ENCODE peak calls at places on chromosomes 4 and X, in nine cellular contexts. L is tibial nerve; Y is T-helper 17 cell; T is naive thymus-derived CD4-positive, alpha-beta T cell; Q is IMR-90; S is upper lobe of right lung; W is effector memory CD4-positive, alpha-beta T cell; X is heart left ventricle; B is heart right ventricle. V is an unnamed sample. For H3K9me3, the result is how much of the 10 kb centered on the place peaks cover.

GRCh38 chrX:23931149-23931604 is 23.4 kb downstream of the CXorf58 start:
- DNase-seq in B (no peak), L (no peak), Q (no peak), W (no peak), T (peak), Y (no peak), S (no peak), X (no peak), V (no peak)

GRCh38 chr4:174496631-174497442 is 25.5 kb downstream of the HPGD start:
- DNase-seq in X (no peak), T (no peak), Q (no peak), S (no peak), L (no peak), Y (no peak), W (no peak), B (no peak), V (no peak)

GRCh38 chrX:125004799-125005198 is 314.9 kb upstream of the TEX13C start:
- DNase-seq in T (no peak), W (no peak), Y (no peak), B (no peak), L (no peak), Q (no peak), X (no peak), S (no peak), V (no peak)

GRCh38 chr4:6991771-6992557 is 51.2 kb upstream of the TADA2B start:
- DNase-seq in L (no peak), X (no peak), B (no peak), Q (peak), S (no peak), T (no peak), W (no peak), Y (no peak), V (peak)

GRCh38 chr4:12924253-12924652 is 559.9 kb downstream of the RAB28 start:
- DNase-seq in Q (no peak), T (no peak), X (no peak), Y (no peak), S (no peak), L (no peak), W (no peak), B (no peak), V (no peak)

GRCh38 chr4:177391287-177391686 is 51.0 kb downstream of the AGA start:
- DNase-seq in T (no peak), W (no peak), X (no peak), L (no peak), Q (peak), B (no peak), S (no peak), Y (no peak), V (no peak)

GRCh38 chr4:161714928-161715327 is 448.9 kb downstream of the FSTL5 start:
- DNase-seq in S (no peak), Q (peak), B (no peak), Y (no peak), W (no peak), L (no peak), X (no peak), T (no peak), V (no peak)

GRCh38 chr4:109465065-109465464 is 31.4 kb downstream of the SEC24B start:
- DNase-seq in S (no peak), W (no peak), T (no peak), L (no peak), Q (no peak), B (peak), Y (no peak), X (no peak), V (no peak)

GRCh38 chr4:74004668-74005067 is 6.2 kb upstream of the CXCL5 start:
- DNase-seq in W (no peak), X (no peak), T (no peak), Q (no peak), L (no peak), S (no peak), B (no peak), Y (no peak), V (no peak)

GRCh38 chr4:955161-955921 is 18.0 kb downstream of the DGKQ start:
- DNase-seq in X (peak), S (peak), T (no peak), Y (no peak), W (no peak), L (no peak), B (no peak), Q (no peak), V (peak)

GRCh38 chr4:75142850-75143249 is 209.9 kb downstream of the PARM1 start:
- DNase-seq in Q (peak), T (no peak), B (no peak), S (no peak), X (no peak), W (no peak), Y (no peak), L (no peak), V (no peak)

GRCh38 chrX:119887721-119888425 is 7.8 kb upstream of the AKAP14 start:
- DNase-seq in Q (peak), W (peak), L (peak), S (peak), B (peak), X (peak), T (peak), Y (peak), V (peak)

GRCh38 chrX:1612641-1613286 is 2.1 kb upstream of the ASMT start:
- DNase-seq in W (no peak), X (no peak), S (no peak), Q (no peak), T (no peak), Y (no peak), L (no peak), B (no peak), V (no peak)

GRCh38 chrX:111164728-111165127 is 68.7 kb downstream of the PAK3 start:
- DNase-seq in Y (no peak), W (no peak), S (no peak), X (no peak), B (no peak), L (no peak), T (no peak), Q (peak), V (peak)

GRCh38 chrX:81110286-81110685 is 91.4 kb downstream of the HMGN5 start:
- DNase-seq in Q (no peak), L (no peak), B (no peak), S (no peak), T (no peak), X (no peak), W (no peak), Y (no peak), V (no peak)
- H3K9me3 ChIP-seq in Q (under half), L (under half), B (under half), S (under half), T (under half), X (under half), W (under half), Y (under half), V (under half)

DNA sequence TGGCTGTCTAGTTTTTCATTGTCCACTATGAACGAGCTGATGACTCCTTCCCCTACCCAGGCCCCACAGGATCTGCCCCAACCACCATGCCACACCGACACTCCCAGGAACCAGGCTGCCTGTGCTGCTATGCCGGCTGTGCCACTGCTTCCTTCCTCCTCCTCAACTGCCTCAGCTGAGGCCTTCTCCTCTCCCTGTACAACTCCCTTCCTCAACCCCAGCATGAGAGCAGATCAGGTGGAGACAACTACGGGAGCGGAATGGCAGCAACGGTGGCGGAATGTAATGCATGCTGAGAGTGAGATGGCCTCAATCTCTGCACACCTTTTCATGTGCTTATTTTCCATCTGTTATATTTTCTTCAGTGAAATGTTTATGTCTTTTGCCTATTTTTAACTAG is 76.3 kb upstream of the ASB12 start:
- DNase-seq in Y (no peak), Q (no peak), B (no peak), L (no peak), S (no peak), X (no peak), W (no peak), T (no peak), V (no peak)
- H3K9me3 ChIP-seq in Y (under half), Q (under half), B (under half), L (under half), S (under half), X (under half), W (under half), T (under half), V (under half)

GRCh38 chr4:32374201-32374600 is 1654.0 kb downstream of the PCDH7 start:
- DNase-seq in B (no peak), Y (no peak), Q (no peak), W (no peak), L (no peak), X (no peak), S (no peak), T (no peak), V (no peak)
- H3K9me3 ChIP-seq in B (under half), Y (under half), Q (under half), W (under half), L (under half), X (under half), S (under half), T (under half), V (under half)

GRCh38 chrX:118577041-118577440 is 81.4 kb downstream of the DOCK11 start:
- DNase-seq in T (no peak), B (no peak), W (no peak), Y (no peak), L (no peak), X (peak), S (peak), Q (no peak), V (no peak)

GRCh38 chrX:118579417-118579816 is 83.8 kb downstream of the DOCK11 start:
- DNase-seq in X (no peak), W (no peak), B (no peak), T (no peak), Q (no peak), S (no peak), Y (no peak), L (no peak), V (no peak)

GRCh38 chrX:118571829-118572228 is 76.2 kb downstream of the DOCK11 start:
- DNase-seq in W (no peak), T (no peak), L (no peak), Y (no peak), B (no peak), S (no peak), X (no peak), Q (no peak), V (no peak)

GRCh38 chrX:118570209-118570608 is 74.6 kb downstream of the DOCK11 start:
- DNase-seq in Q (no peak), B (no peak), X (no peak), Y (no peak), L (no peak), T (no peak), W (no peak), S (no peak), V (no peak)

DNA sequence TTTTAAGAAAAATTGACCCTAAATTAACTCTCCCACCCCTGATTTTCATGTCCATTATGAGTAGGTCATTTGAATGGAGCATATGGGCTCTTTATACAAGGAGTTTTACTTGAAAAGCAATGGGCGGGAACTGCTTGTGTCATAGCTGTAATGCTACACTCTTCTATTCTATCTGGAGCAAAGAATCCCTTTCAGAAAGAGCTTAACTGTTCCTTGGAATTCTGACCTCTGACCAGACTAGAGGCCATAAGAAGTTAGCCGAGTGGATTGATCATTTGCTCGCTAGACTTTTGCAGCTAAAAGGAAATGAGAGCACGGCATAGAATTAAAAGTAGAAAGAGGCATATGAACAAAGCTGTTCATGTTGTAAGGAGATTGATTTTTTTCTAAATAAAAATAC is 79.1 kb downstream of the DOCK11 start:
- DNase-seq in L (no peak), B (no peak), S (no peak), Y (no peak), Q (no peak), X (no peak), T (no peak), W (no peak), V (no peak)
- H3K9me3 ChIP-seq in L (under half), B (under half), S (under half), Y (under half), Q (under half), X (under half), T (under half), W (under half), V (under half)

DNA sequence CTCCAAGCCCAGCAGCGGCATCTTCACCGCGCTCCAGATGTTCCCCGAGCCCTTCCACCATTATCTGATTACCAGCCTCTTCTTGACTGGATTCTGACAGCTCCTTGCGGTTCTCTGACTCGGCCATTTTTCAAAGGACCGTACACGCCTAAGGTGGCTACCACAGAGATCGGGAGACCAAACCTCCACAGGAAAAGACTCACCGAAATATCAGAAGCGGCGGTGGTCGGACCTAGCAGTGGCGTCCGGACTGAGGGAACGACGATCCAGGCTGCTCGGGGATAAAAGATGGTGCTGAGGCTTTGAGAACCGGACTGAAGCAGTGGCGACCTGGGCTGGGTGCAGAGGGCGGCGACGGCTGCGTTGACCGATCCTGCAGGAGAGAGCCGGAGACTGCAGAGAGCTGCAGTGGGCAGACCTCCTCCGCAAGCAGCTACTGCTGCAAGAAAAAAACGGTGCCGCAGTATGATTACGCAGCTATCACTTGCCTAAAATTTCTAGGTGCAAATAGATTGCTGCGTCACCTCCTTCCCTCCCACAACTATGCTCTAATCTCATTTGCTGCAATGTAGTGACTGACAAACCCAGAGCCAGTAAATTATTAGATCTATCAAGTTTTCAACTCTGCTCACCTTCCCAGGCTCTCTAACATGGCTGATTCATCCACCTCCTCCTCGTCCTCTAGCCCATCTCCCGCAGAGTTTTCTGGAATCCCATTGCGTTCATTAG is at the start of gene NAP1L2:
- DNase-seq in B (peak), Y (no peak), S (peak), Q (no peak), X (peak), T (peak), W (peak), L (no peak), V (no peak)
- H3K9me3 ChIP-seq in B (under half), Y (under half), S (under half), Q (under half), X (under half), T (under half), W (under half), L (under half), V (under half)

GRCh38 chr4:14294611-14295010 is 667.1 kb upstream of the BOD1L1 start:
- DNase-seq in T (no peak), S (no peak), L (no peak), B (no peak), X (no peak), W (no peak), Q (peak), Y (no peak), V (no peak)
- H3K9me3 ChIP-seq in T (under half), S (under half), L (under half), B (under half), X (under half), W (under half), Q (under half), Y (under half), V (under half)

GRCh38 chr4:173418636-173419035 is 19.7 kb upstream of the SCRG1 start:
- DNase-seq in T (no peak), X (no peak), W (no peak), Q (no peak), S (no peak), B (no peak), L (no peak), Y (no peak), V (no peak)

GRCh38 chr4:173420324-173420752 is 21.4 kb upstream of the SCRG1 start:
- DNase-seq in Q (peak), T (no peak), B (no peak), W (no peak), S (no peak), Y (no peak), X (no peak), L (no peak), V (peak)

GRCh38 chr4:173415885-173416658 is 17.2 kb upstream of the SCRG1 start:
- DNase-seq in Y (no peak), W (no peak), S (peak), X (peak), Q (no peak), L (peak), T (no peak), B (no peak), V (peak)

GRCh38 chr4:173415092-173415491 is 16.2 kb upstream of the SCRG1 start:
- DNase-seq in S (no peak), Q (no peak), W (no peak), Y (no peak), T (no peak), X (no peak), B (no peak), L (no peak), V (no peak)

DNA sequence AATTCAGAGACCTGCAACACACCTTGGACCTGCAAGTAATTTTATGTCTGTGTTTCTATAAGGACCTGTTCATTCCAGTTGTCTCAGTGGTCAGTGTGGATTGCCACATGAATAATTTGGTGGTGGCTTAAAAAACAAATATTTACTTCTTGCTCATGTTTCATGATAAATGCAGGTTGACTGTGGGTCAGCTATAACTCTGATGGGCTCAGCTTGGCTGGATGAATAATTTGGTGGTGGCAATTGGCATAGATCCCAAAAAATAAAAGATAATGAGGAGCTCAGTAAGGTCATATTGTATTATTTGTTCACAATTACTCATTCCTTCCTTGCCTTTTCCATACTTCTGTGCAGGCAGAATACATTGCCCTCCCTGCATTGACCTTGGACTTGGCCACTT is 18.9 kb upstream of the SCRG1 start:
- DNase-seq in W (no peak), L (no peak), X (no peak), B (no peak), S (no peak), T (no peak), Q (no peak), Y (no peak), V (no peak)
- H3K9me3 ChIP-seq in W (under half), L (under half), X (under half), B (under half), S (under half), T (under half), Q (under half), Y (under half), V (under half)

GRCh38 chr4:38298868-38299713 is 338.9 kb downstream of the PTTG2 start:
- DNase-seq in Y (no peak), X (no peak), Q (no peak), B (no peak), S (no peak), W (no peak), L (no peak), T (no peak), V (no peak)

GRCh38 chr4:38308728-38309315 is 348.6 kb downstream of the PTTG2 start:
- DNase-seq in Y (no peak), Q (peak), T (no peak), W (no peak), B (no peak), S (no peak), L (no peak), X (no peak), V (no peak)

GRCh38 chr4:38306482-38307071 is 346.4 kb downstream of the PTTG2 start:
- DNase-seq in X (no peak), Q (no peak), Y (no peak), L (no peak), B (no peak), S (no peak), W (no peak), T (no peak), V (no peak)

GRCh38 chr4:38302910-38303309 is 342.7 kb downstream of the PTTG2 start:
- DNase-seq in S (no peak), X (no peak), L (no peak), B (no peak), T (no peak), Y (no peak), W (no peak), Q (no peak), V (no peak)
- H3K9me3 ChIP-seq in S (under half), X (under half), L (under half), B (under half), T (under half), Y (under half), W (under half), Q (under half), V (under half)

GRCh38 chr4:5374577-5374976 is 323.3 kb downstream of the STK32B start:
- DNase-seq in B (no peak), W (no peak), X (no peak), S (no peak), Y (no peak), L (no peak), Q (peak), T (no peak), V (no peak)
- H3K9me3 ChIP-seq in B (under half), W (under half), X (under half), S (under half), Y (under half), L (under half), Q (under half), T (under half), V (under half)

V was measured in SK-N-SH.